ENCODE peak calls at places on chromosomes 12 and 14, in seven cellular contexts. F is IMR-90, J is mesendoderm, E is mesenchymal stem cell, H is trophoblast cell, Z is H9, D is H1. Y is an unnamed sample.

GRCh38 chr14:49881296-49882006 is 11.4 kb upstream of the ARF6 start:
- DNase-seq in D (peak), E (peak), F (no peak), J (no peak), Z (no peak), H (no peak), Y (no peak)

GRCh38 chr14:85533821-85534271 is 3.9 kb downstream of the FLRT2 start:
- DNase-seq in Z (peak), D (peak), J (peak), F (peak), E (peak), H (no peak), Y (no peak)

GRCh38 chr12:19382111-19382526 is 57.2 kb upstream of the AEBP2 start:
- DNase-seq in E (peak), H (peak), J (peak), F (peak), Z (peak), D (no peak), Y (no peak)

GRCh38 chr12:124303579-124304313 is 8.9 kb downstream of the RFLNA start:
- DNase-seq in H (no peak), Z (no peak), F (no peak), J (no peak), D (no peak), E (no peak), Y (no peak)

GRCh38 chr12:63965936-63966602 is 121.6 kb downstream of the SRGAP1 start:
- DNase-seq in J (no peak), H (no peak), Z (no peak), D (no peak), E (no peak), F (peak), Y (no peak)

GRCh38 chr12:22971771-22972191 is 346.8 kb downstream of the ETNK1 start:
- DNase-seq in Z (no peak), F (peak), H (no peak), D (no peak), E (peak), J (no peak), Y (no peak)

GRCh38 chr14:95023886-95024285 is 133.4 kb downstream of the DICER1 start:
- DNase-seq in H (peak), Z (no peak), F (peak), E (peak), D (no peak), J (no peak), Y (no peak)

GRCh38 chr12:126891789-126892188 is 1375.2 kb upstream of the TMEM132C start:
- DNase-seq in Z (peak), J (peak), H (no peak), E (no peak), D (peak), F (no peak), Y (no peak)

GRCh38 chr12:77924703-77925102 is 94.0 kb downstream of the NAV3 start:
- DNase-seq in J (no peak), E (peak), D (no peak), H (no peak), Z (no peak), F (peak), Y (no peak)

GRCh38 chr12:32651151-32651955 is 27.7 kb upstream of the DNM1L start:
- DNase-seq in Z (no peak), D (no peak), H (no peak), J (no peak), F (no peak), E (no peak), Y (no peak)

GRCh38 chr12:49059063-49059384 is 1.6 kb downstream of the KMT2D start:
- DNase-seq in Z (no peak), E (no peak), F (no peak), H (no peak), J (no peak), D (no peak), Y (no peak)

GRCh38 chr12:41348198-41348597 is 160.1 kb downstream of the PDZRN4 start:
- DNase-seq in Z (no peak), F (no peak), J (no peak), D (no peak), E (no peak), H (no peak), Y (no peak)

GRCh38 chr12:118979763-118980406 is 1.5 kb upstream of the SRRM4 start:
- DNase-seq in E (peak), J (peak), H (peak), D (peak), F (peak), Z (peak), Y (peak)

GRCh38 chr14:99190696-99191662 is 81.0 kb downstream of the BCL11B start:
- DNase-seq in Z (no peak), D (no peak), J (peak), E (no peak), H (no peak), F (no peak), Y (no peak)

GRCh38 chr12:51836012-51836832 is 12.3 kb downstream of the FIGNL2 start:
- DNase-seq in H (peak), D (no peak), E (no peak), Z (peak), J (peak), F (no peak), Y (no peak)

GRCh38 chr14:32020882-32021281 is 56.2 kb upstream of the ARHGAP5 start:
- DNase-seq in F (no peak), E (no peak), Z (no peak), H (no peak), J (no peak), D (no peak), Y (no peak)

GRCh38 chr12:12717586-12718381 is 616 bp downstream of the CDKN1B start:
- DNase-seq in E (peak), H (no peak), J (peak), D (peak), F (no peak), Z (peak), Y (no peak)

GRCh38 chr14:54901380-54902142 is 1.1 kb downstream of the GCH1 start:
- DNase-seq in H (no peak), Z (no peak), D (no peak), E (peak), J (peak), F (no peak), Y (no peak)

GRCh38 chr14:61477845-61478438 is 156.6 kb downstream of the PRKCH start:
- DNase-seq in E (peak), F (peak), H (no peak), D (no peak), Z (no peak), J (no peak), Y (no peak)

GRCh38 chr12:99111600-99111999 is 466.5 kb downstream of the APAF1 start:
- DNase-seq in Z (no peak), H (no peak), E (no peak), J (peak), D (no peak), F (no peak), Y (no peak)

GRCh38 chr14:99174920-99175319 is 97.1 kb downstream of the BCL11B start:
- DNase-seq in Z (no peak), D (no peak), J (no peak), F (no peak), E (no peak), H (no peak), Y (no peak)

GRCh38 chr14:85416771-85417170 is 113.2 kb upstream of the FLRT2 start:
- DNase-seq in J (no peak), F (peak), E (peak), D (no peak), Z (no peak), H (no peak), Y (no peak)

GRCh38 chr12:46659032-46659703 is 166.6 kb downstream of the SLC38A4 start:
- DNase-seq in D (no peak), H (no peak), F (peak), Z (no peak), E (peak), J (peak), Y (peak)

GRCh38 chr12:57471661-57472060 is 8.0 kb downstream of the ARHGAP9 start:
- DNase-seq in D (no peak), E (no peak), H (no peak), Z (no peak), F (no peak), J (no peak), Y (no peak)

GRCh38 chr12:96198970-96199369 is 4.8 kb downstream of the ELK3 start:
- DNase-seq in J (no peak), E (peak), H (no peak), F (peak), D (no peak), Z (no peak), Y (no peak)

GRCh38 chr14:99374964-99375363 is 103.0 kb upstream of the BCL11B start:
- DNase-seq in H (no peak), J (no peak), E (no peak), F (no peak), Z (no peak), D (no peak), Y (no peak)

GRCh38 chr14:32300146-32300545 is 29.0 kb upstream of the AKAP6 start:
- DNase-seq in J (no peak), H (no peak), E (no peak), F (no peak), Z (no peak), D (no peak), Y (peak)

GRCh38 chr14:105487449-105487985 is 831 bp downstream of the CRIP1 start:
- DNase-seq in F (no peak), E (no peak), Z (no peak), D (peak), J (no peak), H (no peak), Y (no peak)

GRCh38 chr12:80681-81190 is 14.2 kb downstream of the IQSEC3 start:
- DNase-seq in Z (peak), D (no peak), E (no peak), H (no peak), J (no peak), F (no peak), Y (no peak)

GRCh38 chr14:96225745-96226151 is 21.1 kb downstream of the BDKRB2 start:
- DNase-seq in Z (peak), D (peak), J (peak), F (peak), H (no peak), E (peak), Y (no peak)

GRCh38 chr12:11884661-11885060 is 186.1 kb upstream of the BCL2L14 start:
- DNase-seq in J (no peak), F (peak), E (peak), H (peak), Z (no peak), D (no peak), Y (no peak)

GRCh38 chr14:70962935-70963334 is 55.7 kb downstream of the PCNX1 start:
- DNase-seq in H (no peak), J (no peak), E (no peak), Z (no peak), D (no peak), F (no peak), Y (no peak)

DNA sequence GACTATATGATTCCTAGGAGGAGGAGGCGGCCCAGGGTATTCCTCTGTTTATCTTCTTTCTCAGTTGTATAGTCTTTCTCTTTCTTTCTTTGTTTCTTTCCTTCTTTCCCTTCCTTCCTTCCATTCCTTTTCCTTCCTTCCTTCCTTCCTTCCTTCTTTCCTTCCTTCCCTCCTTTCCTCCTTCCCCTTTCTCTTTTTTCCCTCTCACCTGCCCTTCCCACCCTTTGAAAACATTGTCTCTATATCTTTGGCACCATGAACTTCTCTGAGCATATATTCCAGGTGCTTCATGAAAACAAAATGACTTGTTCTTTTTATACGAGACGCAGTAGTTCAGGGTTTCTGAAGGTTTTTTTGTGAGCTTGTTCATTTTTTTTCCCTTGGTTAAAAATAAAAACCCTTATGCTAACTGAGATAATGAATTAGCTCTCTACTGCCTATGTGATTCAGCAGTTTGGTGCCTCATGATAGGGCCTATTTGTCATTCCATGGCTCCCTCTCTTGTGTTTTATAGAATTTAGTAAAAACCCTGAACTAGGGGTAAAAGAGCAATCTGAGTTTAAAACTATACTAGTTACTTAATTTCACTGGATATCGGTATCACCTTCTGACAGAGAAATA is 3.2 kb upstream of the TESPA1 start:
- DNase-seq in F (no peak), J (no peak), H (no peak), D (no peak), Z (no peak), E (no peak), Y (no peak)
- H2BK120ac ChIP-seq in F (no peak), J (no peak), H (no peak), D (no peak), Z (no peak), E (no peak), Y (no peak)

GRCh38 chr14:104249706-104250105 is 111.3 kb downstream of the KIF26A start:
- DNase-seq in Z (peak), F (no peak), D (no peak), H (no peak), J (no peak), E (no peak), Y (no peak)
- H3K18ac ChIP-seq in Z (no peak), F (no peak), D (no peak), H (no peak), J (no peak), E (no peak), Y (peak)

DNA sequence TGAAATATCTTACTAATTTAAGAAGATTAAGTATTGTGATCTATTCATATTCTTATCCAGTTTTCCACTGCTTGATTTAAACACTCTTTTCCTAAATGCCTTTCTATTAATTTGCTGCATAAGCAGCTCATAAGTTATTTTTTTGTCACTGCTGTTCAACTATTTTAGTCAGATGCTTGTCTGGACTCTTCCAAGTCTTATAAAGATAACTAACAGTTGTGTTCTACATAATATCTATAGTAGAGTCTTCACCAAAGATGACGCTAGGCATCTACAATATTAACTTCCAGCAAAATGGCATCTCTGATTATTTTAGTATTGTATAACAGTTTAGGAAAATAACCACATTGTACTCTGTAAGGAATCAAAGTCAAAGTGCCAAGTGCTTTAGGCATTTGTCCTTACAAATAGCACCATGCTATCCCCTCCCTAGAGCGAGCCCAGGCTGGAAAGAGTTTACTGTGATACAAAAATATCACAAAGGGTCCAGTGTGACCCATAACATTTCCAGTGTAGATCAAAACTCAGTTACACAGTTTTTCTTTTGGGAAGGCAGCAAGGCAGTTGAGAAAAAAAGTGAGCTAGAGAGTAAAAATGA is 98.2 kb downstream of the DENND5B start:
- DNase-seq in J (no peak), H (no peak), D (no peak), E (no peak), F (no peak), Z (no peak), Y (no peak)
- H3K27ac ChIP-seq in J (no peak), H (no peak), D (no peak), E (no peak), F (no peak), Z (no peak), Y (no peak)

GRCh38 chr14:37088356-37088755 is 84.0 kb downstream of the SLC25A21 start:
- DNase-seq in H (no peak), Z (no peak), D (no peak), E (no peak), F (no peak), J (no peak), Y (no peak)

GRCh38 chr14:37090026-37090425 is 82.4 kb downstream of the SLC25A21 start:
- DNase-seq in E (no peak), H (no peak), Z (no peak), D (no peak), J (no peak), F (no peak), Y (no peak)

GRCh38 chr14:37087520-37087919 is 84.9 kb downstream of the SLC25A21 start:
- DNase-seq in H (no peak), Z (no peak), D (no peak), F (no peak), J (no peak), E (no peak), Y (no peak)

GRCh38 chr14:37088816-37089215 is 83.6 kb downstream of the SLC25A21 start:
- DNase-seq in H (no peak), F (peak), Z (no peak), E (no peak), D (no peak), J (no peak), Y (no peak)

DNA sequence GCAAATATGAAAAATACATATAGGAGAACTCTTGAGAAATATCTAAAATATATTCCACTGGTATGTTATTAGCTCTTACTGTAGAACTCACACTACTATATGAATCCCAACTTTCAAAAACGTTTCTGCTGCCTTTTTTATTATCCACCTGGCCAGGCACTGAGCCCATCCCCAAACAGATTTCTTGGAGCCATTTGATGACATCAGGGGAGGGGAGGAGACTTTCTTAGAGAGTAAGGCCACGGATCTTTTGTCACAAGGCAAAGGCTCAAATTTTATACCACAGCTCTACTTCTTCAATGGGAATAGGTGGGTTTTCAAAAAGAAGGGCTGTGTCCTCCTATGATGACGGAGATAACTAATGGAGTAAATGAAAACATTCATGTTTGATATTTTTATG is 83.0 kb downstream of the SLC25A21 start:
- DNase-seq in F (no peak), D (no peak), E (no peak), J (peak), Z (no peak), H (no peak), Y (no peak)
- H2BK120ac ChIP-seq in F (peak), D (no peak), E (no peak), J (no peak), Z (no peak), H (no peak), Y (no peak)

GRCh38 chr12:97760601-97761000 is 298.0 kb downstream of the RMST start:
- DNase-seq in Z (no peak), F (no peak), J (no peak), E (no peak), D (no peak), H (no peak), Y (no peak)
- H3K18ac ChIP-seq in Z (no peak), F (no peak), J (no peak), E (no peak), D (no peak), H (no peak), Y (no peak)

GRCh38 chr14:68777644-68778043 is 15.2 kb downstream of the ZFP36L1 start:
- DNase-seq in Z (no peak), H (no peak), D (no peak), E (no peak), F (no peak), J (no peak), Y (no peak)
- H3K27ac ChIP-seq in Z (no peak), H (no peak), D (no peak), E (no peak), F (no peak), J (no peak), Y (no peak)

DNA sequence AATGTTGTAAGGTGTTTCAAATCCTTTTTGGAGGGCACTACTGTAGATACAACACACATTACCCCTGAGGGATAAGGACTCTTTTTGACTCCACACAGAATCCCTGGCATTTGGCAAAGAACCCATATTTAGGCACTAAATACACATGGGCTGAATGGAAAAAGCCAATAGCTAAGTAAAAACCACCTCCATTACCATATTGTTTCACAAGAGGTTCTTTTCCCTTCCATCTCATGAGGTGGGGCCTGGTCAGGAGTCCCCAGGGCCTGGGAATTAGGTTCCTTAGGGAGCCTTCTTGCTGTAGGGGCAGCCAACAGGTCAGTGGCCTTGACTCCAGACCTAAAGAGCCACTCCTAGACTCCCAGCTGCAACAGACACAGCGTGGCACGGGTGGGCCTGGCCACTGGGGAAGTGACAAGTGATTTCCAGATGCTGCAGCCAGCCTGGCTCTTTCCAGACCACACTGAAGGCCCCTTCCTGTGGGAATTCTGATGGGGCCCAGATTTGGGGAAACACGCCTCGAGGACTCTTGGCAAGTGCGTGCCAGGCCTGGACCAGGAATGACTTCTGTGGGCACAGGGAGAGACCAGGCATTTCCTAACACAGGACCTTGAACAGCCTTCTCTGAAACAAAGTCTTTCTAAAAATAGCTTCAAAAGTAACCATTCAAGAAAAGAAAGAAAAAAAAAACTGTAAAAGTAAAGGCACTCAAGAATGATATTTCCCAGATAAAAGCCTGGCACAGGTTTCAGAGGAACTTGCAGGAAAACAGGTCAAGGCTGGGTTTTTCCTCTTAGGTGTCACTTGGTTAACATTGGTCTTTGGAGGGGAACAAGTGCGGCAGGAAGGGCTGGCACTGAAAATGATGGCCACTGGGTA is 18.1 kb downstream of the SSH1 start:
- DNase-seq in J (no peak), F (peak), H (no peak), D (no peak), E (peak), Z (no peak), Y (no peak)
- H2BK120ac ChIP-seq in J (peak), F (peak), H (peak), D (no peak), E (peak), Z (no peak), Y (no peak)

DNA sequence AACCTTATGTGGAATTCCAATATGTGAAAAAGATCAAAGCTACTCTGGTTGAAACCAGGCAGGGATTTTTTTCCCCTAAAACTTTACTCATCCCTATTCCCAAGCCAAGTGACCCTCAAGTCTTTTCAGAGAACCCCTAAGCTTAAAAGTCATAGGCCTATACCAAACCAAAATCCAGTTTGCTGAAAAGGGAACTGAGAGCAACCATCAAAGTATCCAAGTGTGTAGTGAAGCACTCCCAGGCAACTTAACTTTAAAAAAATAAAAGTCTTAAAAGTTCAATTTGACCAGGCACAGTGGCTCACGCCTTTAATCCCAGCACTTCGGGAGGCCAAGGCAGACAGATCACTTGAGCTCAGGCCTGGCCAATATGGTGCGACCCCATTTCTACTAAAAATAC is 101.2 kb upstream of the DAAM1 start:
- DNase-seq in D (no peak), F (no peak), H (no peak), E (no peak), Z (no peak), J (no peak), Y (no peak)
- H3K18ac ChIP-seq in D (no peak), F (no peak), H (no peak), E (no peak), Z (no peak), J (no peak), Y (no peak)

Y was measured in neuronal stem cell.